ENCODE peak calls at places on chromosomes 5 and 9, in eight cellular contexts. F, C, H, Y, V, U, B and S are unnamed samples.

GRCh38 chr5:108437425-108437824 is 55.5 kb upstream of the FBXL17 start:
- DNase-seq in F (peak), C (no peak), H (no peak), Y (no peak), V (no peak), U (peak), B (peak), S (no peak)

GRCh38 chr5:139137703-139138102 is 60.5 kb downstream of the SIL1 start:
- DNase-seq in F (peak), C (peak), H (no peak), Y (no peak), V (no peak), U (peak), B (peak), S (peak)

GRCh38 chr5:96880402-96881164 is 4.3 kb downstream of the ERAP2 start:
- DNase-seq in F (no peak), C (peak), H (no peak), Y (no peak), V (no peak), U (peak), B (peak), S (no peak)

GRCh38 chr5:56696900-56697299 is 118.4 kb upstream of the MAP3K1 start:
- DNase-seq in F (no peak), C (peak), H (no peak), Y (no peak), V (no peak), U (no peak), B (peak), S (no peak)

GRCh38 chr5:21594566-21594965 is 1258.6 kb downstream of the CDH12 start:
- DNase-seq in F (no peak), C (no peak), H (no peak), Y (no peak), V (no peak), U (no peak), B (no peak), S (no peak)

GRCh38 chr5:72541501-72542235 is 34.5 kb upstream of the ZNF366 start:
- DNase-seq in F (peak), C (no peak), H (no peak), Y (no peak), V (no peak), U (no peak), B (no peak), S (no peak)

GRCh38 chr9:2337602-2338001 is 284.0 kb upstream of the VLDLR start:
- DNase-seq in F (no peak), C (no peak), H (no peak), Y (no peak), V (no peak), U (no peak), B (peak), S (no peak)

GRCh38 chr9:15079989-15080388 is 169.8 kb upstream of the FREM1 start:
- DNase-seq in F (peak), C (no peak), H (no peak), Y (no peak), V (no peak), U (no peak), B (no peak), S (no peak)

GRCh38 chr9:113674436-113674835 is 201.7 kb upstream of the ZNF618 start:
- DNase-seq in F (no peak), C (peak), H (no peak), Y (no peak), V (no peak), U (peak), B (peak), S (no peak)

DNA sequence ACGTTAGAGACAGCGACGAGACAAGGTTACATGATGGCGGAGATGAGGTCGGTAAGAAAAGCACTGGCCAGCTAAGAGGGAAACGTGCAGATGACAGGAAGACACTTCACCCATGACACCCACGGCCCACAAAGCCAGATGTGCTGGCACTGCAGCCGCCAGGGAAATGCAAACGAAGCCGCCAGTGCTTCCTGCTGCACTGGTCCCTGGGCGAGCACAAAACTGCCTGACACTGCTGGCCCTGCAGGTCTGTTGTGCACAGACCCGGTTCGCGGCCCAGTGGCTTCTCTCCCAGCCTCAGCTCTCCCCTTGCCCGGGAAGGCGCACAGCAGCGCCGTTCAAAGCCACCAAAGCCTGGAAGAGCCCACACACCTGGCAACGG is 20.3 kb downstream of the QSOX2 start:
- DNase-seq in F (no peak), C (no peak), H (peak), Y (no peak), V (no peak), U (no peak), B (no peak), S (no peak)
- H3K4me3 ChIP-seq in F (no peak), C (no peak), H (peak), Y (no peak), V (no peak), U (no peak), B (no peak), S (no peak)

DNA sequence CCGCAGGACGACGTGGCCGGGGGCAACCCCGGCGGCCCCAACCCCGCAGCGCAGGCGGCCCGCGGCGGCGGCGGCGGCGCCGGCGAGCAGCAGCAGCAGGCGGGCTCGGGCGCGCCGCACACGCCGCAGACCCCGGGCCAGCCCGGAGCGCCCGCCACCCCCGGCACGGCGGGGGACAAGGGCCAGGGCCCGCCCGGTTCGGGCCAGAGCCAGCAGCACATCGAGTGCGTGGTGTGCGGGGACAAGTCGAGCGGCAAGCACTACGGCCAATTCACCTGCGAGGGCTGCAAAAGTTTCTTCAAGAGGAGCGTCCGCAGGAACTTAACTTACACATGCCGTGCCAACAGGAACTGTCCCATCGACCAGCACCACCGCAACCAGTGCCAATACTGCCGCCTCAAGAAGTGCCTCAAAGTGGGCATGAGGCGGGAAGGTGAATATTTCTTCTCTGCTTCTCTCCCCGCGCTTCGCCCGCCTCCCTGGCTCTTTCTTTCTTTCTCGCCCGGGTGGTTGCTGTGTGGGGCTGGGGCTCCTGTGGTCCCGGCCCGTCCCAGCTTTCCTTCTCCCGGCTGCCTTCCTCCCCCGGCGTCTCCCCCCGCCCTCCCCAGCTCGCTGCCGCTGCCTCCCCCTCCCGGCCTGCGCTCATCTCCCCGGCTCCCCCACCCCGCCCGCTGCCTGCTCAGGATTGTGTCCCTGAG is 2.2 kb downstream of the NR2F1 start:
- DNase-seq in F (peak), C (no peak), H (no peak), Y (no peak), V (no peak), U (peak), B (peak), S (no peak)
- H3K4me3 ChIP-seq in F (peak), C (peak), H (peak), Y (peak), V (no peak), U (peak), B (peak), S (peak)

DNA sequence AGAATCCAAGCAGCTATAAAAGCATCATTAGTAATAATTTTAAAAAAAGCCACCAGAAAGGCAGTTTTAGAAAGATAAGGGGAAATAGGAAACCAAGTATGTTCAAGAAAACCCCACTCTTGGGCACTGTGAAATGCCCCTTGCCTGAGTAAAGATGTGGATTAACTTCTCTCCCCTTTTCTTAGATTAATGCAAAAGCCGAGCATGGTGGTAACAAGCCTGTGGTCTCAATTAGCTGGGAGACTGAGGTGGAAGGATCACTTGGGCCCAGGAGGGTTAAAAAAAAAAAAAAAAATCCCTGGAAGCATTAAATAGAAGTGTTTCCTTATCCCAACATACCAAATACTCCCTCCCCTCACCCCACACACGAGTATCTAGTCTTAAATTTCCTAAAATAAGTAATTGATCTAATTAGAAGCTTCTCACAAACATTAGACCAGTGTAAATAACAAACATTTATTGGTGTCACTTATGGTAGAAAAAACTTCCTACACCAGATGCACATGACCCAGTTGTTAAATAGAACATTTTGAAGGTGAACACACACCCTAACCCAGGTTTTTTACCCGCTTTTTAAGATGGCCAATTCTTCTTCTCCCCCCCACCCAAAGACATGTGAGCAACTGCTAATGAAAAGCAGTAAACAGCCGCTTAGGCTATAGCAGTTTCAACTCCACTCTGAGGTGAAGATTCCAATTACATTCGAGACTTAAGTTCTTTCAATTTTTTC is 5.2 kb downstream of the HSPA5 start:
- DNase-seq in F (no peak), C (no peak), H (no peak), Y (no peak), V (no peak), U (no peak), B (peak), S (no peak)
- H3K4me3 ChIP-seq in F (peak), C (peak), H (no peak), Y (peak), V (no peak), U (peak), B (peak), S (peak)

DNA sequence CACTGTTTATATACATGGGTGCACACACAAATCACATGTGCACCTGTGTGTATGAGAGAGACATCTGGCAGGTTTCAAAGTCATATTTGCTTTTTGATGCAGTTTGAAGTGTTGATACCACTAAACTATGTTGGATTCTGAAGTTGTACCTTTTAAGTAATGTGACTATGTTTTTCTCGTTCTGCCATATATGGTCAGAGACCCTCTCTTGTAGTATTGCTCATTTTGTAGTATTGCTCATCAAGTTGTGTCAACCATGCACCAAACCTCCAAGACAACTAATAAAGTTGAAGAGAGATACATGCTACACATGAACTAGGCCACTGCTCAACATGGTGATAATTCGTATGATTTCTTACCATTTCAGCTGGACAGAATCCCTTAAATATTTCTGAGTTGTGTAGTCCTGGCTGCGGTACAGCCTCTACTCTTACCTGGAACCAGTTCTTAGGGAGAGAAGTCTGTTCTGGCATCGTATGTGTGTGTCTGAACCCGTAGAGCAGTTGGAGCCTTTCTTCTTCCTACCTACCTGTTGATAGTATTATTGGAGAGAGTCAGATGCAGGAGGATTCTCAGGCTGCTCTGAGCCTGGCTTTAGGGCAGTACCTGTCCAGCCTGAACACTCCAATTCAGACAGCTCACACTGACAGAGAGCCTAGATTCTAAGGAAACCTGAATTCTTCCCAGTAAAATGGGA is 190.3 kb downstream of the CD180 start:
- DNase-seq in F (no peak), C (no peak), H (no peak), Y (no peak), V (no peak), U (no peak), B (no peak), S (no peak)
- H3K4me3 ChIP-seq in F (peak), C (peak), H (no peak), Y (no peak), V (no peak), U (peak), B (peak), S (no peak)

GRCh38 chr5:119275146-119275872 is 80.5 kb upstream of the TNFAIP8 start:
- DNase-seq in F (no peak), C (no peak), H (peak), Y (no peak), V (no peak), U (peak), B (peak), S (no peak)
- H3K4me3 ChIP-seq in F (no peak), C (no peak), H (no peak), Y (no peak), V (no peak), U (peak), B (no peak), S (no peak)

DNA sequence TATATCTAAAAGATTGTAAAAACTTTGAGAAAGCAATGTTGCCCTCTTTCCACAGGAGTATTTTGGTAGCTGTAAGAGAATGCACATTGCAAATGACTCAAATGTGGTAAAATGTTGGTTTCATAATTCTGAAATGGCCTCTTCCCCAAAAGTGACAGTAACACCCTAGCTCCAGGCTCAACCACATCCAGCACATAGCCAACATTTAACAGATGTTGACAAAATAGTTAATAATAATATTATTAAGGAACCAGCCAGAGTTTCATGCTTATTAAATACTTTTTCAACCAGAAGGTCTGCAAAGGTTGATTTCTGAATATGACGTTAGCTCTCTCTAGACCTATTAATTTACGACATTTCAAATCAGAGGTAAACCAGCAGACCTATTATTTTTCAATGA is 1.3 kb downstream of the ANXA1 start:
- DNase-seq in F (no peak), C (no peak), H (peak), Y (no peak), V (no peak), U (peak), B (peak), S (no peak)
- H3K4me3 ChIP-seq in F (no peak), C (peak), H (no peak), Y (peak), V (no peak), U (peak), B (peak), S (peak)

GRCh38 chr9:136328622-136329041 is 1.3 kb downstream of the GPSM1 start:
- DNase-seq in F (no peak), C (peak), H (no peak), Y (no peak), V (no peak), U (no peak), B (peak), S (no peak)

GRCh38 chr9:136329211-136329627 is 1.9 kb downstream of the GPSM1 start:
- DNase-seq in F (no peak), C (no peak), H (no peak), Y (no peak), V (no peak), U (no peak), B (peak), S (no peak)

GRCh38 chr9:136330406-136330990 is 3.2 kb downstream of the GPSM1 start:
- DNase-seq in F (no peak), C (no peak), H (no peak), Y (no peak), V (no peak), U (no peak), B (no peak), S (no peak)

GRCh38 chr9:136331030-136331429 is 3.7 kb downstream of the GPSM1 start:
- DNase-seq in F (no peak), C (no peak), H (no peak), Y (no peak), V (no peak), U (no peak), B (no peak), S (no peak)

DNA sequence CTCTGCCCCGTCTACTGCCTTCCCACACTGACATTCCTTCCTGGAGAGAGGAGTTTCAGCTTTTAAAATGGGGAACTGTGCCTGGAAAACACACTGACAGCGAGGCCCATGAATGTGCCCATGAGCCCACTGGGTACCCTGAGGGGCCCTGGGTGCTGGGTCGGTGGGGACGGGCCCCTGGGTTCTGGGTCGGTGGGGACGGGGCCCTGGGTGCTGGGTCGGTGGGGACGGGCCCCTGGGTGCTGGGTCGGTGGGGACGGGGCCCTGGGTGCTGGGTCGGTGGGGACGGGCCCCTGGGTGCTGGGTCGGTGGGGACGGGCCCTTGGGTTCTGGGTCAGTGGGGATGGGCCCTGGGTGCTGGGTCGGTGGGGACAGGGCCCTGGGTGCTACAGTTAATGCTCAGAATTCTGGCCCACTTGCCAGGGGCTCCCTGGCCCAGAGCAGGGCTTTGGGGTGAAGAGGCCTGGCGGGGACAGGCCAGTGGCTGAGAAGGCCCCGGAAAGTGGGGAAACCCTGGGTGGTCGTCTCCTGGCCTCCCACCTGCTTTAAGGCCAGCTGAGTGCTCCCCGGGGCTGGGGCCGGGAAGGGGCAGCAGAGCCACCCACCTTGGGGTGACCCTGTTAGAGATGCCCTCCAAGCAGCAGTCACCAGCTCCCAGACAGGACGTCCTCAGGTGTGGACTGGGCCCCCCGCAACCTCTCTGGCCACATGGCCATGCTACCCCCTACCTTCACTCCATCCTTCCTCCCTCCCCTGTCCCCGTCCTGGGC is 2.5 kb downstream of the GPSM1 start:
- DNase-seq in F (no peak), C (no peak), H (no peak), Y (no peak), V (no peak), U (no peak), B (no peak), S (no peak)
- H3K4me3 ChIP-seq in F (no peak), C (peak), H (no peak), Y (peak), V (no peak), U (no peak), B (peak), S (no peak)

DNA sequence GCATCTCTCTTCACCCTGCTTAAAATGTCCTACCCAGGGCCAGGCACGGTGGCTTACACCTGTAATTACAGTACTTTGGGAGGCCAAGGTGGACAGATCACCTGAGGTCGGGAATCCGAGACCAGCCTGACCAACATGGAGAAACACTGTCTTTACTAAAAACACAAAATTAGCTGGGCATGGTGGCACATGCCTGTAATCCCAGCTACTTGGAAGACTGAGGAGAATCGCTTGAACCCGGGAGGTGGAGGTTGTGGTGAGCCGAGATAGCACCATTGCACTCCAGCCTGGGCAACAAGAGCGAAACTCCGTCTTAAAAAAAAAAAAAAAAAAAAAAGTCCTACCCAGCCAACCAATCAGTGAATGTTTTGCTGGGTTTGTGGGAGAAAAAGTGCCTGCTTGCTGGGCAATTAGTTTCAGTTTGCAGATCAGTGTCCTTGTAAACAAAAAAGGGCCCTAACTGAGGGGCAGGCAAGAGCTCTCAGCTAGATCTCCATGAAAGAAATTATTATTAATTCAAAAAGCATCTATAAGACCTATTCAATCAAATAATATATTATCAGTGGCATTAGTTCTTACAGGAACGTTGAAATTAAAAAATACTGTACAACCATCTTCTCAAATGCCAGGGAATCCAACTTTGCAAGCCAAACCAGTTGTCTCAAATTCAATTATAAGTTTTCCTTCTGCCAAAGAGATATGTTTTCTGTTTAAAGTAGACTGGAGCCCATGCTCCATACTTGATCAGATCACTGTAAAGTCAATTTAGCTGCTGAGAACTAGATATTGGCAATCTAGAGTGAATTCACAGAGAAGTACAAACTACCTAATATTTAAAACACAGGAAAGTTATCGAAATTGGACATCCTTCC is 3.9 kb downstream of the MEGF9 start:
- DNase-seq in F (no peak), C (peak), H (no peak), Y (no peak), V (no peak), U (peak), B (peak), S (no peak)
- H3K4me3 ChIP-seq in F (peak), C (peak), H (no peak), Y (no peak), V (no peak), U (peak), B (peak), S (peak)

GRCh38 chr9:133164209-133164590 is 486 bp upstream of the GBGT1 start:
- DNase-seq in F (no peak), C (no peak), H (no peak), Y (no peak), V (no peak), U (no peak), B (no peak), S (no peak)
- H3K4me3 ChIP-seq in F (peak), C (peak), H (no peak), Y (peak), V (peak), U (no peak), B (peak), S (peak)